ENCODE peak calls at places on chromosomes 6 and 20, in six cellular contexts. V is coronary artery; X is Panc1; J is CD8-positive, alpha-beta T cell; U is CD4-positive, alpha-beta memory T cell; W is GM23338. F is an unnamed sample.

GRCh38 chr20:61436674-61437279 is 184.7 kb downstream of the CDH4 start:
- DNase-seq in U (no peak), V (no peak), X (no peak), W (peak), J (no peak), F (no peak)

GRCh38 chr6:81816387-81816786 is 63.9 kb upstream of the TENT5A start:
- DNase-seq in J (no peak), V (no peak), U (no peak), X (no peak), W (no peak), F (no peak)

GRCh38 chr6:7452898-7453297 is 63.3 kb downstream of the RIOK1 start:
- DNase-seq in V (no peak), U (no peak), W (no peak), J (no peak), X (no peak), F (no peak)

GRCh38 chr6:108616973-108617372 is 56.3 kb downstream of the FOXO3 start:
- DNase-seq in J (no peak), X (no peak), W (no peak), V (no peak), U (no peak), F (no peak)

GRCh38 chr20:40493071-40493470 is 196.0 kb downstream of the MAFB start:
- DNase-seq in X (no peak), W (no peak), J (no peak), U (no peak), V (no peak), F (peak)

GRCh38 chr6:20159098-20159497 is 53.2 kb downstream of the MBOAT1 start:
- DNase-seq in X (no peak), J (no peak), W (no peak), U (no peak), V (no peak), F (no peak)

GRCh38 chr6:40774932-40775331 is 187.8 kb upstream of the LRFN2 start:
- DNase-seq in V (no peak), U (no peak), W (peak), J (no peak), X (no peak), F (no peak)

GRCh38 chr20:57714409-57715267 is 4.8 kb upstream of the PMEPA1 start:
- DNase-seq in X (no peak), W (no peak), U (no peak), V (peak), J (no peak), F (no peak)

GRCh38 chr6:17392978-17393334 is 439 bp upstream of the CAP2 start:
- DNase-seq in W (no peak), J (no peak), U (no peak), X (no peak), V (no peak), F (no peak)

GRCh38 chr6:137870744-137871247 is 3.7 kb downstream of the TNFAIP3 start:
- DNase-seq in U (peak), V (no peak), J (peak), X (no peak), W (peak), F (no peak)

GRCh38 chr6:80214436-80215022 is 108.1 kb downstream of the BCKDHB start:
- DNase-seq in X (peak), V (no peak), U (peak), J (peak), W (peak), F (no peak)

GRCh38 chr20:15654208-15654649 is 919.0 kb downstream of the KIF16B start:
- DNase-seq in X (no peak), U (no peak), J (no peak), V (no peak), W (peak), F (no peak)

GRCh38 chr6:145247677-145248419 is 487.5 kb downstream of the EPM2A start:
- DNase-seq in W (no peak), X (no peak), V (no peak), U (no peak), J (no peak), F (no peak)

GRCh38 chr20:25276533-25277050 is 28.7 kb downstream of the PYGB start:
- DNase-seq in X (no peak), J (no peak), W (no peak), U (no peak), V (no peak), F (peak)

GRCh38 chr6:98539669-98540207 is 294.6 kb upstream of the POU3F2 start:
- DNase-seq in J (no peak), U (no peak), X (no peak), W (peak), V (no peak), F (no peak)

GRCh38 chr6:169571123-169571962 is 130.5 kb downstream of the WDR27 start:
- DNase-seq in X (peak), W (no peak), J (no peak), U (no peak), V (no peak), F (no peak)

GRCh38 chr6:95280690-95281273 is 296.6 kb upstream of the MANEA start:
- DNase-seq in X (no peak), V (no peak), J (no peak), U (no peak), W (peak), F (no peak)

GRCh38 chr6:31399589-31400466 is 3.6 kb upstream of the MICA start:
- DNase-seq in U (peak), X (peak), V (peak), J (peak), W (peak), F (peak)

GRCh38 chr20:50216543-50217206 is 26.0 kb downstream of the CEBPB start:
- DNase-seq in U (no peak), J (no peak), W (no peak), X (no peak), V (no peak), F (peak)

GRCh38 chr6:11192167-11192566 is 40.3 kb downstream of the NEDD9 start:
- DNase-seq in J (no peak), X (no peak), V (no peak), U (no peak), W (no peak), F (no peak)

GRCh38 chr6:115972679-115973078 is 88.0 kb downstream of the FRK start:
- DNase-seq in V (no peak), J (no peak), X (no peak), U (no peak), W (no peak), F (no peak)

GRCh38 chr20:7866279-7866678 is 74.0 kb downstream of the HAO1 start:
- DNase-seq in X (no peak), W (no peak), U (no peak), J (no peak), V (no peak), F (no peak)

GRCh38 chr20:31440012-31440659 is at the start of gene DEFB123:
- DNase-seq in J (no peak), W (peak), X (no peak), V (no peak), U (no peak), F (no peak)

GRCh38 chr6:111427341-111428116 is 55.5 kb downstream of the REV3L start:
- DNase-seq in J (no peak), X (peak), U (no peak), V (no peak), W (no peak), F (no peak)

GRCh38 chr6:131949909-131950766 is 1.0 kb downstream of the CCN2 start:
- DNase-seq in J (no peak), W (peak), X (peak), V (peak), U (no peak), F (peak)

GRCh38 chr6:36973190-36973589 is 12.8 kb downstream of the MTCH1 start:
- DNase-seq in V (no peak), U (no peak), J (no peak), W (no peak), X (no peak), F (no peak)

GRCh38 chr6:124780621-124781020 is 181.6 kb upstream of the RNF217 start:
- DNase-seq in X (no peak), V (no peak), W (no peak), U (no peak), J (no peak), F (no peak)

GRCh38 chr6:137867685-137868509 is 838 bp downstream of the TNFAIP3 start:
- DNase-seq in X (no peak), V (no peak), J (peak), W (peak), U (peak), F (peak)

GRCh38 chr6:33752139-33753015 is 5.7 kb upstream of the IP6K3 start:
- DNase-seq in V (no peak), X (no peak), W (no peak), U (no peak), J (no peak), F (no peak)

GRCh38 chr20:6698056-6698455 is 69.4 kb upstream of the BMP2 start:
- DNase-seq in U (no peak), W (peak), V (no peak), X (no peak), J (no peak), F (no peak)

GRCh38 chr6:161631676-161632194 is 357.9 kb upstream of the AGPAT4 start:
- DNase-seq in V (no peak), J (no peak), X (no peak), W (no peak), U (no peak), F (no peak)

GRCh38 chr6:2166717-2167116 is 78.7 kb downstream of the GMDS start:
- DNase-seq in X (peak), W (no peak), V (no peak), J (no peak), U (no peak), F (no peak)

GRCh38 chr6:2165216-2165725 is 80.1 kb downstream of the GMDS start:
- DNase-seq in U (no peak), X (no peak), W (no peak), J (no peak), V (no peak), F (no peak)

GRCh38 chr6:2171728-2172127 is 73.7 kb downstream of the GMDS start:
- DNase-seq in U (no peak), J (no peak), X (no peak), V (no peak), W (no peak), F (no peak)

GRCh38 chr6:2164481-2164880 is 80.9 kb downstream of the GMDS start:
- DNase-seq in W (peak), U (no peak), X (no peak), V (no peak), J (no peak), F (no peak)

GRCh38 chr6:2168480-2168879 is 76.9 kb downstream of the GMDS start:
- DNase-seq in J (no peak), V (no peak), U (no peak), W (no peak), X (no peak), F (no peak)
- H3K27ac ChIP-seq in J (no peak), V (peak), U (no peak), W (no peak), X (no peak), F (no peak)

GRCh38 chr6:143535189-143535614 is 23.7 kb upstream of the FUCA2 start:
- DNase-seq in U (no peak), W (no peak), V (no peak), J (no peak), X (no peak), F (no peak)

GRCh38 chr6:143538374-143538773 is 26.9 kb upstream of the FUCA2 start:
- DNase-seq in U (no peak), J (no peak), W (no peak), X (no peak), V (no peak), F (no peak)

GRCh38 chr6:143539106-143539505 is 27.6 kb upstream of the FUCA2 start:
- DNase-seq in X (no peak), J (no peak), W (no peak), V (no peak), U (no peak), F (no peak)

GRCh38 chr6:143536461-143536865 is 24.9 kb upstream of the FUCA2 start:
- DNase-seq in W (peak), V (no peak), J (peak), X (no peak), U (peak), F (peak)

GRCh38 chr6:143536866-143537691 is 25.6 kb upstream of the FUCA2 start:
- DNase-seq in X (peak), U (peak), J (peak), W (peak), V (peak), F (peak)
- H3K27ac ChIP-seq in X (peak), U (peak), J (no peak), W (no peak), V (peak), F (peak)

GRCh38 chr20:44494681-44495080 is 19.0 kb downstream of the TTPAL start:
- DNase-seq in U (no peak), J (no peak), W (no peak), V (no peak), X (no peak), F (no peak)
- H3K27ac ChIP-seq in U (no peak), J (no peak), W (no peak), V (peak), X (no peak), F (peak)

DNA sequence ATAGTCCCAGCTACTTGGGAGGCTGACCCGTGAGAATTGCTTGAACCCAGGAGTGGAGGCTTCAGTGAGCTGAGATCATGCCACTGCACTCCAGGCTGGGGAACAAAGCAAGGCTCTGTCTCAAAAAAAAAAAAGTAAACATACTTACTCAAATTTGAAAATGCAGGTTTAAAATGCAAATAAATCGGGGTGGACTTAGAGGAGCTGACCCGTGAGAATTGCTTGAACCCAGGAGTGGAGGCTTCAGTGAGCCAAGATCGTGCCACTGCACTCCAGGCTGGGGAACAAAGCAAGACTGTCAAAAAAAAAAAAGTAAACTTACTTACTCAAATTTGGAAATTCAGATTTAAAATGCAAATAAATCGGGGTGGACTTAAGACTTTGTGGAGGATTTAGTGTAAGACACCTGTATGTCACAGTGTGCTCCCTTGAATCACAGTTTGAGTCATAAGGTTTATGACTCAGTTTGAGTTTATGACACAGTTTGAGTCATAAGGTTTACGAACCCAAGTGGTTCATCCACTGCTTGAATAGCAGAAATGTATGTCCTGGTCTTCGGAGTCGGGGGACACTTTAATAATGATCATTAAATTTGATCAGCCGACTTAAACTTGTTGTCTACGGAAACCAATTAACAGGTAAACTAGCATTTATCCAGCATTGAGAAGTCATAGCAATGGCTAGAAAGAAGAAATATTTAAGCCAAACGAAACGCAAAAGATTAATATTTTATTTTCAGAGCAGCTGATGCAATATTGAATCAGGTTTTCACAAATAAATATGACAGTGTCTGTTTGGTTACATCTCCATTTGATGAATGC is 6.8 kb upstream of the MRPS10 start:
- DNase-seq in J (no peak), V (no peak), W (no peak), U (no peak), X (peak), F (no peak)
- H3K27ac ChIP-seq in J (no peak), V (no peak), W (peak), U (no peak), X (peak), F (no peak)

GRCh38 chr20:18055261-18055660 is 2.5 kb downstream of the OVOL2 start:
- DNase-seq in V (no peak), X (no peak), U (no peak), W (peak), J (no peak), F (no peak)
- H3K27ac ChIP-seq in V (no peak), X (no peak), U (no peak), W (no peak), J (no peak), F (no peak)

GRCh38 chr20:10511507-10512231 is 76.6 kb downstream of the SLX4IP start:
- DNase-seq in U (peak), X (peak), V (peak), W (peak), J (peak), F (peak)
- H3K27ac ChIP-seq in U (no peak), X (peak), V (peak), W (no peak), J (no peak), F (no peak)

DNA sequence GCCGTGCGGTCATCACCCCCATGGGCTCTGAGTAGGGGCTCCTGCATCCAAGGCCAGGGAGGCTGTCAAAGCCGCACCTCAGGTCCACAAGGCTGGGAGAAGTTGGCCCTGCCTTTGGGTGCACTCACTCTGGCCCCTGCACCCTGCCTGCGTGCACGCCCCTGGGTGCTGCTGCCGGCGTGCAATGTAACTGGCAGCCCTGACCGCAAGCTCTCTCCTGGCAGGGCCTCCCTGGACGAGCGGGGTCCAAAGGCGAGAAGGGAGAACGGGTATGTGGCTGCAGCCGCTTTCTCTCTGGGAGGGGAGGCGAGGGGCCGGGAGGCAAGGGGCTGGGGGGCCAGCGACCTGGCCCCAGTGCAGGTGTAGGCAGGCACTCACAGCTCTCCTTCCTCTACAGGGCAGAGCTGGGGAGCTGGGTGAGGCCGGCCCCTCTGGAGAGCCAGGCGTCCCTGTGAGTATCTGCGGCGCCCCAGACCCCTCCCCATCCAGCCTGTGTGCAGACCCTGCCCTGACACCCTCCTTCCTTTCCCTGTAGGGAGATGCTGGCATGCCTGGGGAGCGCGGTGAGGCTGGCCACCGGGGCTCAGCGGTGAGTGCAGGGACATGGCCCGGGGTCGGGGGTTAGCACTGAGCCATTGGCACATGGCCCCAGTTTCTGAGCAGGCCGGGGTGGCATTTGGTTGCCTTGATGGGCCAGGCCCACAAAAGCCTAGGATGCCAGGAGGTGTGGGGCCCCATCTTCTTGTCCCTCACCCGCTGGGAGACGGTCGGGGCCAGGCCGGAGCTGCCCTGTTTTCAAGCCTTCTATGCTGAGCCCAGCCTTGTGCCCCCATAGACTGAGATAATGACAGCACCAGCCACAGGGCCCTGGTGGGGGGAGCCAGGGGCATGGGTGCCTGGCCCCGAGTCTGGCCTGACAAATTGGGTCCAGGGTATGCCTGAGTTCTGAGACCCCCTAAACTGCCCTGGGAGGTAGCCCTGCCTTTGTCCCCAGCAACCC is 12.7 kb downstream of the COL9A3 start:
- DNase-seq in J (no peak), W (no peak), V (no peak), U (no peak), X (no peak), F (no peak)
- H3K27ac ChIP-seq in J (no peak), W (no peak), V (no peak), U (no peak), X (no peak), F (no peak)

DNA sequence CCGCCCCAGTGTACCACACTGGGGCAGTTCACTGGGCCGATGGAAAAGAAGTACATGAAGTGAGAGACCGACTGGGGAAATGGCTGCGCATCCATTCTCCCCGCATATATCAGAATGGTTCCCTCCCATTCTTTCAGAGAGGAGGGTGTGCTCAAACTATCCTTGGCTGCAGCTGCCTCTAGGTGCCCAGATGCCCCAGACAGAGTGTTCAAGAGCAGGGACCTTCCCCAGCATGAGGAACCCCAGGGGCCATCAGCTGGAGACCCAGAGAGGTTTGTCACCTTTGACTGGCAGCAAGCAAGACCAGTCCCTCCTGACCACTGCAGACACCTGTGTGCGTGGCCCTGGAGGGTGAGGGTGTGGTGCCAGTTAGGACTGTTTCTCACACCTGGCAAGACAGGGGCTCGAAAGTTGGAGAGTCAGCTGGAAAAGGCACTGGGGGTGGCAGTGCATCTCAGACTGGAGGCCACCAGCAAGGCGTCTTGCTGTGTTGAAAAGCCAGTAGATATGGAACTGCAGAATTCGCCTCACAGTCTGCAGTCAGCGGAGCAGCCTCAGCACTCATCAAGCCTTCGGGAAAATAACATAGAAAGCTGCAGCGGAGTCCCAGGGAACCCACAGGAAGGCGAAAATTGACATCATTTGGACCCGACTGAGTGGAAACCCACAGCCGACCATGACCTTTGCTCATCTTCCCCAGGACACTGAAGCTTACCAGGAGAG is 76.7 kb downstream of the GPR6 start:
- DNase-seq in J (no peak), W (no peak), V (peak), X (no peak), U (no peak), F (no peak)
- H3K27ac ChIP-seq in J (no peak), W (no peak), V (no peak), X (no peak), U (no peak), F (no peak)